ENCODE peak calls at places on chromosomes 6 and 20, in eight cellular contexts. E, P, R, J, U, N, X and F are unnamed samples.

GRCh38 chr20:19743650-19744015 is 14.4 kb upstream of the RIN2 start:
- DNase-seq in E (no peak), P (no peak), R (no peak), J (no peak), U (no peak), N (no peak), X (peak), F (no peak)

GRCh38 chr6:16712931-16713484 is 48.3 kb downstream of the ATXN1 start:
- DNase-seq in E (peak), P (no peak), R (peak), J (no peak), U (peak), N (peak), X (no peak), F (no peak)

GRCh38 chr6:79042799-79043126 is 35.3 kb downstream of the PHIP start:
- DNase-seq in E (no peak), P (no peak), R (no peak), J (no peak), U (no peak), N (no peak), X (no peak), F (no peak)

GRCh38 chr6:82144007-82144851 is 103.3 kb downstream of the IBTK start:
- DNase-seq in E (peak), P (peak), R (peak), J (no peak), U (peak), N (peak), X (no peak), F (no peak)

GRCh38 chr6:85672050-85672449 is 29.4 kb upstream of the SYNCRIP start:
- DNase-seq in E (no peak), P (no peak), R (no peak), J (no peak), U (peak), N (no peak), X (no peak), F (no peak)

GRCh38 chr6:15596241-15596896 is 66.5 kb downstream of the DTNBP1 start:
- DNase-seq in E (no peak), P (no peak), R (no peak), J (no peak), U (peak), N (peak), X (no peak), F (no peak)

GRCh38 chr20:8291873-8292272 is 159.8 kb downstream of the PLCB1 start:
- DNase-seq in E (no peak), P (no peak), R (peak), J (no peak), U (no peak), N (peak), X (no peak), F (no peak)

GRCh38 chr6:49300911-49301310 is 162.1 kb downstream of the MMUT start:
- DNase-seq in E (no peak), P (no peak), R (no peak), J (no peak), U (no peak), N (no peak), X (no peak), F (no peak)

GRCh38 chr6:93468291-93468690 is 48.9 kb upstream of the EPHA7 start:
- DNase-seq in E (no peak), P (no peak), R (no peak), J (no peak), U (no peak), N (peak), X (peak), F (no peak)

GRCh38 chr20:16415079-16415478 is 158.2 kb downstream of the KIF16B start:
- DNase-seq in E (no peak), P (no peak), R (no peak), J (no peak), U (no peak), N (peak), X (no peak), F (no peak)

GRCh38 chr20:24616258-24617079 is 147.0 kb downstream of the SYNDIG1 start:
- DNase-seq in E (no peak), P (no peak), R (no peak), J (no peak), U (no peak), N (no peak), X (no peak), F (no peak)

GRCh38 chr20:24488064-24488799 is 18.8 kb downstream of the SYNDIG1 start:
- DNase-seq in E (no peak), P (no peak), R (no peak), J (no peak), U (no peak), N (no peak), X (no peak), F (no peak)

GRCh38 chr20:15339264-15339663 is 1001.9 kb upstream of the FLRT3 start:
- DNase-seq in E (no peak), P (no peak), R (no peak), J (no peak), U (no peak), N (no peak), X (no peak), F (no peak)

GRCh38 chr6:80438728-80439127 is 332.3 kb downstream of the BCKDHB start:
- DNase-seq in E (peak), P (no peak), R (peak), J (no peak), U (no peak), N (peak), X (no peak), F (no peak)

GRCh38 chr6:43766964-43767461 is 3.0 kb upstream of the VEGFA start:
- DNase-seq in E (no peak), P (peak), R (no peak), J (no peak), U (no peak), N (no peak), X (no peak), F (no peak)

GRCh38 chr6:15264902-15265761 is 19.3 kb downstream of the JARID2 start:
- DNase-seq in E (no peak), P (no peak), R (no peak), J (no peak), U (no peak), N (peak), X (no peak), F (no peak)

GRCh38 chr6:132007474-132008190 is 56.5 kb upstream of the CCN2 start:
- DNase-seq in E (peak), P (peak), R (no peak), J (no peak), U (no peak), N (peak), X (no peak), F (no peak)

GRCh38 chr6:132683543-132683942 is 24.6 kb upstream of the TAAR1 start:
- DNase-seq in E (no peak), P (peak), R (peak), J (no peak), U (peak), N (peak), X (no peak), F (no peak)

GRCh38 chr20:37994512-37994911 is 38.7 kb downstream of the TTI1 start:
- DNase-seq in E (peak), P (peak), R (no peak), J (no peak), U (peak), N (peak), X (no peak), F (no peak)

GRCh38 chr6:49551126-49551865 is 828 bp downstream of the C6orf141 start:
- DNase-seq in E (peak), P (no peak), R (no peak), J (no peak), U (no peak), N (no peak), X (peak), F (no peak)

GRCh38 chr20:64149141-64149540 is 15.1 kb upstream of the MYT1 start:
- DNase-seq in E (no peak), P (no peak), R (no peak), J (no peak), U (no peak), N (no peak), X (no peak), F (no peak)

GRCh38 chr6:139295906-139296305 is 4.1 kb upstream of the TXLNB start:
- DNase-seq in E (no peak), P (no peak), R (no peak), J (no peak), U (peak), N (no peak), X (no peak), F (no peak)

GRCh38 chr20:14838663-14839650 is 501.5 kb upstream of the FLRT3 start:
- DNase-seq in E (no peak), P (no peak), R (peak), J (no peak), U (no peak), N (no peak), X (no peak), F (no peak)

DNA sequence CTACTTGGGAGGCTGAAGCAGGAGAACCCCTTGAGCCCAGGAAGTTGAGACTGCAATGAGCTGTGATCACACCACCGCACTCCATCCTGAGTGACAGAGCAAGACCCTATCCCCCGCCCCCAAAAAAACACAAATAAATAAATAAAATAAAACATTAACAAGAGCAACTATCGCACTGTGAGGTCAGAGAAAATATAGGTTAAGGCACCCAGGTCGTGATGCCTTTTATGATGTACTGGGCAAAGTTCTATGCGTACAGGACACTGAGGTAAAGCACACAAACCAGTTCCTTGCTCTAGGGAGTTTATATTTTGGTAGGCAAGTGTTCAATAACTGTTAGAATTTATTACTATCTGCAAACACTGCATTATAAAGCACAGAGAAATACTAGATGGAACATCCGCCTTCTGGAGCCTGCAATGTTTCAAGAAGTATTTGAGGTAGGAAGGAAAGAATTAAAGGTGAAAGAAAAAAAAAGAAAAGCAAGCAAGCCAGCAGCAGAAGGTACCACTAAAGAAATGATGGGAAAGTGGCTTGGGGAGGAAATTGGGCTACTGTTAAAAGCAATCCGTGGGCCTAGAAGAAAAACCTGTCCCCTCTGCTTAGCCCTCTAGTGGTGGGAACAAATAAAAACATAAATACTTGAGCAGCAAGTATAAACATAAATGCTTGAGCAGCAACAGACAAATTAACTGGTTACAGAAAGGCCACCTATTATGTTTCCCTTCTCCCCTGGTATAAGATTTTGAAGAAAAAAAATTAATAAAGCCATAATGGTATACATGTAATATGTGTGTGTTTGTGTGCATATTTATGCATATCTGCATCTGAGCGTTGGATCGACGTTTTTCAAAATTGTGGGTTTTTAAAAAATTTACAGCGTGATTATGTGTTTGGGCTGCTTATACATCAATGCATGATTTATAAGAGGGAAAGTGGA is 128.0 kb downstream of the PHACTR1 start:
- DNase-seq in E (peak), P (peak), R (peak), J (no peak), U (peak), N (peak), X (no peak), F (no peak)
- TF ChIP-seq CTCF in E (peak), P (peak), R (peak), J (peak), U (peak), N (peak), X (peak), F (no peak)

DNA sequence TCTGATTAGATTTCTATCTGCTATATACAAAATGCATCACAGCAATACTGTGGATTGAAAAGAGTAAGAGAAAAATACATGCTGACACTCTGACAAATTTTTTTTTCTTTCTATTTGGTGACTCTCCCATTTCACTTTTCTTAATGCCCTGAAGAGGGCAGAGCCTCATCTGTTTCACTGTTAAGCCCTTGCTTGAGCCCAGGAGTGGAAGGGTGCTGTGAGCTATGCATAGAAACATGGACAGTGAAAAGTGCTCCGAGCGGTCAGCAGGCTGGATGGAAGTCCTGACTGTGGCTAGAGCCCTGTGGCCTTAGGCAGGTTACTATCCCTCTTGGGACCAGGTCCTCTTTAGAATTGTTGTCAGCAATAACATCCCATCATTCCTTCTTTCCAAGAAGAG is 17.4 kb upstream of the CSE1L start:
- DNase-seq in E (peak), P (peak), R (no peak), J (no peak), U (peak), N (peak), X (no peak), F (no peak)
- TF ChIP-seq CTCF in E (peak), P (peak), R (peak), J (no peak), U (peak), N (peak), X (no peak), F (no peak)

GRCh38 chr6:151388997-151389639 is 2.2 kb downstream of the ZBTB2 start:
- DNase-seq in E (no peak), P (no peak), R (no peak), J (no peak), U (no peak), N (no peak), X (peak), F (no peak)

GRCh38 chr6:151391471-151392428 is at the start of gene ZBTB2:
- DNase-seq in E (peak), P (peak), R (peak), J (peak), U (peak), N (peak), X (peak), F (no peak)

GRCh38 chr6:151389640-151390275 is 1.6 kb downstream of the ZBTB2 start:
- DNase-seq in E (no peak), P (peak), R (no peak), J (peak), U (peak), N (peak), X (no peak), F (no peak)

GRCh38 chr6:151391021-151391470 is 313 bp downstream of the ZBTB2 start:
- DNase-seq in E (peak), P (peak), R (no peak), J (peak), U (peak), N (peak), X (peak), F (peak)

GRCh38 chr6:151390276-151391020 is 911 bp downstream of the ZBTB2 start:
- DNase-seq in E (peak), P (peak), R (peak), J (peak), U (peak), N (peak), X (peak), F (peak)
- TF ChIP-seq CTCF in E (no peak), P (peak), R (no peak), J (no peak), U (no peak), N (no peak), X (no peak), F (no peak)

GRCh38 chr6:25472314-25472713 is 179.7 kb upstream of the SCGN start:
- DNase-seq in E (no peak), P (no peak), R (no peak), J (no peak), U (no peak), N (peak), X (peak), F (no peak)
- TF ChIP-seq CTCF in E (no peak), P (no peak), R (no peak), J (peak), U (peak), N (peak), X (peak), F (no peak)

GRCh38 chr20:688809-689208 is 13.2 kb upstream of the SCRT2 start:
- DNase-seq in E (no peak), P (peak), R (no peak), J (no peak), U (no peak), N (no peak), X (no peak), F (no peak)
- TF ChIP-seq CTCF in E (no peak), P (peak), R (no peak), J (no peak), U (no peak), N (no peak), X (no peak), F (no peak)

DNA sequence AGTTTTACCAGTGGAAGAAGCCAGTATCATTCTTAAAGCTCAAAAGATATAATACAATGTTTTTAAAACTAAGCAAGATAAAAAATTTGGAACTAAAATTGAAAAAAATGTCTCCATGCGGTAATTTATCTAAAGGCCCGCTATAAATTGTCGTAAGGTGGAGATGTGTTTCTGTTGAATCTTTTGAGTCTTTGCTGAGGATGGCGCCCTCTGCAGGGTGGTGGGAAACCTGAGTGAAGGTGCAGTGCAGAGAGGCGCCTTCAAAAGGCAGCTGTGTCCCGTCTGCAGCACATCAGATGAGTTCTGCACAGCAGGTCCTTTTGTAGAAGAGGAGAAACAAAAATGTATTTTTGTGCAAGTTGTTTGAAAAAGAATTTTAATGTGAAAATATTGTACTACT is 29.4 kb upstream of the KIF25 start:
- DNase-seq in E (peak), P (peak), R (no peak), J (no peak), U (peak), N (no peak), X (peak), F (no peak)
- TF ChIP-seq CTCF in E (peak), P (peak), R (peak), J (no peak), U (peak), N (peak), X (peak), F (no peak)